ENCODE peak calls at places on chromosomes 12 and 14, in six cellular contexts. One of them, this sample, is unnamed.

GRCh38 chr12:89353823-89354629 is 1.7 kb upstream of the DUSP6 start:
- DNase-seq in trophoblast cell: peak
- DNase-seq in H1: peak
- DNase-seq in IMR-90: peak
- DNase-seq in neuronal stem cell: peak
- DNase-seq in H9: peak
- DNase-seq in this sample: peak

GRCh38 chr12:20505056-20505455 is 136.7 kb downstream of the PDE3A start:
- DNase-seq in H9: no peak
- DNase-seq in trophoblast cell: no peak
- DNase-seq in H1: no peak
- DNase-seq in neuronal stem cell: no peak
- DNase-seq in IMR-90: peak
- DNase-seq in this sample: no peak

GRCh38 chr12:38386238-38386985 is 69.8 kb downstream of the ALG10B start:
- DNase-seq in trophoblast cell: peak
- DNase-seq in neuronal stem cell: no peak
- DNase-seq in H9: no peak
- DNase-seq in IMR-90: no peak
- DNase-seq in H1: no peak
- DNase-seq in this sample: no peak

GRCh38 chr12:48420031-48420775 is 52.2 kb upstream of the ANP32D start:
- DNase-seq in H9: no peak
- DNase-seq in IMR-90: no peak
- DNase-seq in trophoblast cell: no peak
- DNase-seq in neuronal stem cell: no peak
- DNase-seq in H1: no peak
- DNase-seq in this sample: no peak

GRCh38 chr12:19779393-19780056 is 340.2 kb downstream of the AEBP2 start:
- DNase-seq in neuronal stem cell: no peak
- DNase-seq in H1: peak
- DNase-seq in H9: peak
- DNase-seq in IMR-90: no peak
- DNase-seq in trophoblast cell: no peak
- DNase-seq in this sample: peak

GRCh38 chr12:125089083-125089482 is 23.8 kb downstream of the AACS start:
- DNase-seq in IMR-90: no peak
- DNase-seq in H9: peak
- DNase-seq in H1: no peak
- DNase-seq in neuronal stem cell: no peak
- DNase-seq in trophoblast cell: no peak
- DNase-seq in this sample: no peak

GRCh38 chr14:79186523-79186922 is 1016.4 kb downstream of the NRXN3 start:
- DNase-seq in neuronal stem cell: no peak
- DNase-seq in H1: no peak
- DNase-seq in IMR-90: peak
- DNase-seq in trophoblast cell: peak
- DNase-seq in H9: no peak
- DNase-seq in this sample: peak

GRCh38 chr12:49809369-49810158 is 18.6 kb downstream of the NCKAP5L start:
- DNase-seq in trophoblast cell: no peak
- DNase-seq in H9: no peak
- DNase-seq in neuronal stem cell: peak
- DNase-seq in H1: no peak
- DNase-seq in IMR-90: no peak
- DNase-seq in this sample: peak

GRCh38 chr12:104064031-104064841 is at the start of gene HCFC2:
- DNase-seq in trophoblast cell: peak
- DNase-seq in H9: peak
- DNase-seq in neuronal stem cell: peak
- DNase-seq in H1: peak
- DNase-seq in IMR-90: peak
- DNase-seq in this sample: peak

GRCh38 chr12:54998958-54999510 is 14.5 kb upstream of the TESPA1 start:
- DNase-seq in trophoblast cell: no peak
- DNase-seq in H9: no peak
- DNase-seq in H1: no peak
- DNase-seq in neuronal stem cell: no peak
- DNase-seq in IMR-90: no peak
- DNase-seq in this sample: no peak

GRCh38 chr12:66965613-66966012 is 286.7 kb upstream of the GRIP1 start:
- DNase-seq in trophoblast cell: no peak
- DNase-seq in neuronal stem cell: no peak
- DNase-seq in H1: no peak
- DNase-seq in IMR-90: no peak
- DNase-seq in H9: no peak
- DNase-seq in this sample: no peak

GRCh38 chr12:7150841-7151240 is 20.7 kb downstream of the CLSTN3 start:
- DNase-seq in IMR-90: no peak
- DNase-seq in H9: no peak
- DNase-seq in trophoblast cell: no peak
- DNase-seq in H1: peak
- DNase-seq in neuronal stem cell: no peak
- DNase-seq in this sample: no peak

GRCh38 chr12:93813972-93814821 is 137.0 kb downstream of the CRADD start:
- DNase-seq in H9: no peak
- DNase-seq in neuronal stem cell: no peak
- DNase-seq in H1: no peak
- DNase-seq in IMR-90: peak
- DNase-seq in trophoblast cell: no peak
- DNase-seq in this sample: peak

GRCh38 chr14:46571970-46572369 is 79.6 kb downstream of the RPL10L start:
- DNase-seq in H1: no peak
- DNase-seq in trophoblast cell: peak
- DNase-seq in neuronal stem cell: no peak
- DNase-seq in IMR-90: no peak
- DNase-seq in H9: no peak
- DNase-seq in this sample: peak

GRCh38 chr12:113314121-113314529 is 20.8 kb downstream of the SLC8B1 start:
- DNase-seq in neuronal stem cell: no peak
- DNase-seq in trophoblast cell: no peak
- DNase-seq in H9: no peak
- DNase-seq in IMR-90: peak
- DNase-seq in H1: no peak
- DNase-seq in this sample: peak

GRCh38 chr12:95802482-95803264 is 12.1 kb upstream of the NTN4 start:
- DNase-seq in IMR-90: peak
- DNase-seq in neuronal stem cell: no peak
- DNase-seq in trophoblast cell: peak
- DNase-seq in H9: no peak
- DNase-seq in H1: no peak
- DNase-seq in this sample: peak

GRCh38 chr12:56998981-56999380 is 7.4 kb downstream of the ZBTB39 start:
- DNase-seq in H9: no peak
- DNase-seq in neuronal stem cell: no peak
- DNase-seq in H1: no peak
- DNase-seq in trophoblast cell: no peak
- DNase-seq in IMR-90: no peak
- DNase-seq in this sample: no peak

GRCh38 chr12:120252071-120252906 is 13.2 kb downstream of the PXN start:
- DNase-seq in trophoblast cell: no peak
- DNase-seq in H1: no peak
- DNase-seq in IMR-90: no peak
- DNase-seq in neuronal stem cell: no peak
- DNase-seq in H9: no peak
- DNase-seq in this sample: no peak

GRCh38 chr12:104339663-104340062 is 36.1 kb downstream of the EID3 start:
- DNase-seq in IMR-90: peak
- DNase-seq in H9: no peak
- DNase-seq in neuronal stem cell: no peak
- DNase-seq in trophoblast cell: no peak
- DNase-seq in H1: no peak
- DNase-seq in this sample: no peak

GRCh38 chr14:100475268-100475667 is 111.9 kb downstream of the BEGAIN start:
- DNase-seq in trophoblast cell: no peak
- DNase-seq in H1: no peak
- DNase-seq in neuronal stem cell: no peak
- DNase-seq in H9: no peak
- DNase-seq in IMR-90: no peak
- DNase-seq in this sample: no peak
- H3K14ac ChIP-seq in trophoblast cell: no peak
- H3K14ac ChIP-seq in H1: no peak
- H3K14ac ChIP-seq in neuronal stem cell: no peak
- H3K14ac ChIP-seq in H9: no peak
- H3K14ac ChIP-seq in IMR-90: no peak
- H3K14ac ChIP-seq in this sample: no peak

DNA sequence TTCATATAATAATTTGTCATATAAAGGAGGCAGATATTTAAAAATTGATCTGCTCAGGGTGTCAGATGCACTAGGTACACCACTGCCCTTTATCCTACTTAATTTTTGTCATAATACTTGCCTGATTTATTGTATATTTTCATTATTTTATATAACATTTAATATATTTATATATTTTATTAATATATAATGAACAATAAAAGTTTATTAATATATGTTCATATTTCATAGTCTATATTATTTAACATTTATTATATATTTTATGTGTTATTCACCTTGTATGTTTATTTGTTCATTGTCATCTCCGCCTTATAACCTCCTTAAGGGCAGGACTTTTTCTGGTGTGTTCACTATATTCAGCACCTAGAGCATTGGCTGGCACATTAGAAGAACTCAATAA is 232.4 kb upstream of the AMIGO2 start:
- DNase-seq in neuronal stem cell: no peak
- DNase-seq in trophoblast cell: no peak
- DNase-seq in H1: no peak
- DNase-seq in IMR-90: no peak
- DNase-seq in H9: no peak
- DNase-seq in this sample: no peak
- H3K27ac ChIP-seq in neuronal stem cell: no peak
- H3K27ac ChIP-seq in trophoblast cell: no peak
- H3K27ac ChIP-seq in H1: no peak
- H3K27ac ChIP-seq in IMR-90: no peak
- H3K27ac ChIP-seq in H9: no peak
- H3K27ac ChIP-seq in this sample: no peak

DNA sequence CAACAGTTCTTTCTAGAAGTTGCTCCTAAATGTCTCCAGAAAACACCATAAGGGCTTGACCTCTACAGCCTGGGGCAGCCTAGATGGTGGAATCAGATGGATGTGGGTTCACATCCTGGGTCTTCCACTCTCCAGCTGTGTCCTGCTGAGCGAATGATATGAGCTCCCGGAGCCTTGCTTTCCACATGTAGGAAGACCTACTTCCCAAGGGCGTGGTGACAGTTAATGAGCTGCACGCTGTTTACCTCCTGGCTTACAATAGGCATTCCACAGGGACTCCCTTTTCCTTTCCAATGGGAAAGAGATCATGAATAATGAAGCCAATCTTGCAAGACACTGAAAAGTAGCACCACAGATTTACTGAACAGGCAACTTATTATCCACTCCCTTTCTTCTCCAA is 46.1 kb downstream of the TMTC1 start:
- DNase-seq in neuronal stem cell: no peak
- DNase-seq in trophoblast cell: no peak
- DNase-seq in IMR-90: no peak
- DNase-seq in H1: no peak
- DNase-seq in H9: no peak
- DNase-seq in this sample: no peak
- H3K14ac ChIP-seq in neuronal stem cell: no peak
- H3K14ac ChIP-seq in trophoblast cell: no peak
- H3K14ac ChIP-seq in IMR-90: peak
- H3K14ac ChIP-seq in H1: no peak
- H3K14ac ChIP-seq in H9: no peak
- H3K14ac ChIP-seq in this sample: no peak

DNA sequence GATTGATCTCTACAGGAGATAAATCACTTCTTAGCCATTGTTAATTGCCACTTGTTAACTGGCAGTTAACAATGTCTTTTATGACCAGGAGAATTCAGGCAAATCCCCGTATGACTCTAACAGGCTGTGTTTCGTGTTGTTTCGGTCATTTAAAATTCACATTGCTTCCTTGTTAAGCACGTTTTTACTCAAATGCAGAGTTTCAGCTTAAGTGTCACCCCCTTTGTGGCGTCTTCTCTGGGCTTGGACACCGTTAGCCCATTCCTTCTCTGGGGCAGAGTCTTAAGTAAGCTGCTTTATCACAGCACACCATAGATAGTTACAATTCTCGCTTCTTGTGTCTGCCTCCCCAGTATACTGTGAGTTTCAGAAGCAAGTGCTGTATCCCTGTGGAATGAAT is 205.4 kb downstream of the EPS8 start:
- DNase-seq in H1: no peak
- DNase-seq in IMR-90: no peak
- DNase-seq in trophoblast cell: no peak
- DNase-seq in neuronal stem cell: no peak
- DNase-seq in H9: no peak
- DNase-seq in this sample: no peak
- H3K27ac ChIP-seq in H1: no peak
- H3K27ac ChIP-seq in IMR-90: no peak
- H3K27ac ChIP-seq in trophoblast cell: no peak
- H3K27ac ChIP-seq in neuronal stem cell: peak
- H3K27ac ChIP-seq in H9: no peak
- H3K27ac ChIP-seq in this sample: no peak

GRCh38 chr12:116291218-116291617 is 13.7 kb upstream of the MED13L start:
- DNase-seq in trophoblast cell: no peak
- DNase-seq in H1: no peak
- DNase-seq in neuronal stem cell: no peak
- DNase-seq in IMR-90: no peak
- DNase-seq in H9: no peak
- DNase-seq in this sample: no peak
- H3K14ac ChIP-seq in trophoblast cell: no peak
- H3K14ac ChIP-seq in H1: no peak
- H3K14ac ChIP-seq in neuronal stem cell: no peak
- H3K14ac ChIP-seq in IMR-90: no peak
- H3K14ac ChIP-seq in H9: no peak
- H3K14ac ChIP-seq in this sample: no peak

This sample was measured in mesenchymal stem cell.